ENCODE peak calls at places on chromosomes 7 and 10, in six cellular contexts. M is SK-N-SH; Y is fibroblast of the aortic adventitia; V is stromal cell of bone marrow; B is RWPE1; E is effector memory CD8-positive, alpha-beta T cell. F is an unnamed sample.

GRCh38 chr7:47783456-47784240 is 164.6 kb downstream of the PKD1L1 start:
- DNase-seq in M (no peak), Y (peak), V (peak), B (peak), E (no peak), F (peak)

GRCh38 chr7:37408885-37409248 is 39.8 kb downstream of the ELMO1 start:
- DNase-seq in M (no peak), Y (no peak), V (no peak), B (no peak), E (no peak), F (no peak)

GRCh38 chr7:98230746-98231471 is 19.7 kb downstream of the BHLHA15 start:
- DNase-seq in M (peak), Y (no peak), V (no peak), B (no peak), E (no peak), F (no peak)

GRCh38 chr10:9735731-9736130 is 1281.9 kb upstream of the CELF2 start:
- DNase-seq in M (no peak), Y (no peak), V (no peak), B (no peak), E (no peak), F (no peak)

GRCh38 chr10:76178561-76179292 is 747.3 kb downstream of the LRMDA start:
- DNase-seq in M (no peak), Y (no peak), V (no peak), B (no peak), E (no peak), F (no peak)

GRCh38 chr7:155369-156000 is 36.9 kb upstream of the FAM20C start:
- DNase-seq in M (no peak), Y (no peak), V (no peak), B (peak), E (no peak), F (no peak)

GRCh38 chr10:130962240-130963051 is 349.1 kb downstream of the TCERG1L start:
- DNase-seq in M (no peak), Y (no peak), V (no peak), B (no peak), E (no peak), F (no peak)

GRCh38 chr10:31619410-31620095 is 300.5 kb downstream of the ZEB1 start:
- DNase-seq in M (no peak), Y (no peak), V (no peak), B (no peak), E (no peak), F (peak)

GRCh38 chr7:67962863-67963262 is 966.2 kb downstream of the TYW1 start:
- DNase-seq in M (no peak), Y (no peak), V (no peak), B (no peak), E (no peak), F (no peak)

GRCh38 chr10:93379366-93380042 is 102.6 kb downstream of the MYOF start:
- DNase-seq in M (no peak), Y (peak), V (peak), B (peak), E (peak), F (peak)

GRCh38 chr7:56074371-56074791 is 10.3 kb downstream of the SUMF2 start:
- DNase-seq in M (peak), Y (peak), V (peak), B (peak), E (peak), F (peak)

GRCh38 chr10:132703305-132704007 is 82.5 kb downstream of the NKX6-2 start:
- DNase-seq in M (no peak), Y (no peak), V (no peak), B (no peak), E (no peak), F (no peak)

GRCh38 chr7:130493275-130493868 is 1.5 kb downstream of the MEST start:
- DNase-seq in M (peak), Y (peak), V (no peak), B (no peak), E (no peak), F (peak)

GRCh38 chr7:45120-46090 is 147.0 kb upstream of the FAM20C start:
- DNase-seq in M (no peak), Y (no peak), V (no peak), B (no peak), E (no peak), F (no peak)

GRCh38 chr7:108358553-108358952 is 97.7 kb downstream of the NRCAM start:
- DNase-seq in M (peak), Y (peak), V (peak), B (peak), E (no peak), F (peak)

GRCh38 chr7:45177801-45178200 is 20.2 kb downstream of the RAMP3 start:
- DNase-seq in M (no peak), Y (no peak), V (no peak), B (no peak), E (no peak), F (no peak)

GRCh38 chr10:17062009-17062408 is 67.6 kb downstream of the CUBN start:
- DNase-seq in M (no peak), Y (peak), V (peak), B (peak), E (no peak), F (peak)

GRCh38 chr7:82714883-82715282 is 271.3 kb upstream of the CACNA2D1 start:
- DNase-seq in M (no peak), Y (no peak), V (no peak), B (no peak), E (no peak), F (peak)

GRCh38 chr7:343227-343822 is 53.4 kb downstream of the FOXL3 start:
- DNase-seq in M (peak), Y (no peak), V (no peak), B (no peak), E (no peak), F (no peak)

GRCh38 chr10:103789771-103790201 is 65.6 kb downstream of the SH3PXD2A start:
- DNase-seq in M (no peak), Y (no peak), V (no peak), B (peak), E (no peak), F (no peak)